ENCODE peak calls at places on chromosome 4, in nine cellular contexts. One of them, this sample, is unnamed.

GRCh38 chr4:101400096-101400495 is 52.8 kb upstream of the PPP3CA start:
- DNase-seq in dorsolateral prefrontal cortex: no peak
- DNase-seq in endothelial cell of umbilical vein: no peak
- DNase-seq in GM13977: no peak
- DNase-seq in AG10803: no peak
- DNase-seq in left lung: no peak
- DNase-seq in cardiac fibroblast: peak; percentile 10
- DNase-seq in fibroblast of mammary gland: peak; percentile 69
- DNase-seq in esophagus squamous epithelium: no peak
- DNase-seq in this sample: no peak

GRCh38 chr4:144583658-144584057 is 62.3 kb upstream of the HHIP start:
- DNase-seq in dorsolateral prefrontal cortex: no peak
- DNase-seq in endothelial cell of umbilical vein: peak; percentile 56
- DNase-seq in GM13977: no peak
- DNase-seq in AG10803: peak; percentile 41
- DNase-seq in left lung: no peak
- DNase-seq in cardiac fibroblast: peak; percentile 61
- DNase-seq in fibroblast of mammary gland: peak; percentile 70
- DNase-seq in esophagus squamous epithelium: no peak
- DNase-seq in this sample: no peak

GRCh38 chr4:71549516-71550160 is 210.8 kb downstream of the SLC4A4 start:
- DNase-seq in dorsolateral prefrontal cortex: no peak
- DNase-seq in endothelial cell of umbilical vein: no peak
- DNase-seq in GM13977: no peak
- DNase-seq in AG10803: no peak
- DNase-seq in left lung: no peak
- DNase-seq in cardiac fibroblast: peak; percentile 26
- DNase-seq in fibroblast of mammary gland: no peak
- DNase-seq in esophagus squamous epithelium: no peak
- DNase-seq in this sample: no peak

GRCh38 chr4:48227662-48228061 is 42.0 kb downstream of the TEC start:
- DNase-seq in dorsolateral prefrontal cortex: no peak
- DNase-seq in endothelial cell of umbilical vein: no peak
- DNase-seq in GM13977: no peak
- DNase-seq in AG10803: no peak
- DNase-seq in left lung: no peak
- DNase-seq in cardiac fibroblast: no peak
- DNase-seq in fibroblast of mammary gland: no peak
- DNase-seq in esophagus squamous epithelium: no peak
- DNase-seq in this sample: no peak

GRCh38 chr4:97587912-97588311 is 555.4 kb downstream of the STPG2 start:
- DNase-seq in dorsolateral prefrontal cortex: no peak
- DNase-seq in endothelial cell of umbilical vein: no peak
- DNase-seq in GM13977: no peak
- DNase-seq in AG10803: no peak
- DNase-seq in left lung: no peak
- DNase-seq in cardiac fibroblast: no peak
- DNase-seq in fibroblast of mammary gland: peak; percentile 67
- DNase-seq in esophagus squamous epithelium: no peak
- DNase-seq in this sample: no peak

GRCh38 chr4:174697164-174697563 is 131.9 kb downstream of the GLRA3 start:
- DNase-seq in dorsolateral prefrontal cortex: no peak
- DNase-seq in endothelial cell of umbilical vein: no peak
- DNase-seq in GM13977: no peak
- DNase-seq in AG10803: peak; percentile 83
- DNase-seq in left lung: no peak
- DNase-seq in cardiac fibroblast: peak; percentile 79
- DNase-seq in fibroblast of mammary gland: peak; percentile 77
- DNase-seq in esophagus squamous epithelium: no peak
- DNase-seq in this sample: no peak

GRCh38 chr4:31793907-31794306 is 1073.7 kb downstream of the PCDH7 start:
- DNase-seq in dorsolateral prefrontal cortex: no peak
- DNase-seq in endothelial cell of umbilical vein: no peak
- DNase-seq in GM13977: no peak
- DNase-seq in AG10803: no peak
- DNase-seq in left lung: no peak
- DNase-seq in cardiac fibroblast: peak; percentile 16
- DNase-seq in fibroblast of mammary gland: peak; percentile 1
- DNase-seq in esophagus squamous epithelium: no peak
- DNase-seq in this sample: no peak

GRCh38 chr4:119209077-119209476 is 3.4 kb upstream of the USP53 start:
- DNase-seq in dorsolateral prefrontal cortex: no peak
- DNase-seq in endothelial cell of umbilical vein: peak; percentile 83
- DNase-seq in GM13977: peak; percentile 41
- DNase-seq in AG10803: peak; percentile 91
- DNase-seq in left lung: no peak
- DNase-seq in cardiac fibroblast: peak; percentile 85
- DNase-seq in fibroblast of mammary gland: peak; percentile 99
- DNase-seq in esophagus squamous epithelium: no peak
- DNase-seq in this sample: peak; percentile 95

GRCh38 chr4:116015062-116015461 is 901.6 kb upstream of the NDST4 start:
- DNase-seq in dorsolateral prefrontal cortex: no peak
- DNase-seq in endothelial cell of umbilical vein: no peak
- DNase-seq in GM13977: no peak
- DNase-seq in AG10803: no peak
- DNase-seq in left lung: no peak
- DNase-seq in cardiac fibroblast: no peak
- DNase-seq in fibroblast of mammary gland: no peak
- DNase-seq in esophagus squamous epithelium: no peak
- DNase-seq in this sample: no peak

GRCh38 chr4:38058186-38058585 is 98.0 kb downstream of the PTTG2 start:
- DNase-seq in dorsolateral prefrontal cortex: no peak
- DNase-seq in endothelial cell of umbilical vein: no peak
- DNase-seq in GM13977: no peak
- DNase-seq in AG10803: no peak
- DNase-seq in left lung: no peak
- DNase-seq in cardiac fibroblast: no peak
- DNase-seq in fibroblast of mammary gland: no peak
- DNase-seq in esophagus squamous epithelium: no peak
- DNase-seq in this sample: no peak

DNA sequence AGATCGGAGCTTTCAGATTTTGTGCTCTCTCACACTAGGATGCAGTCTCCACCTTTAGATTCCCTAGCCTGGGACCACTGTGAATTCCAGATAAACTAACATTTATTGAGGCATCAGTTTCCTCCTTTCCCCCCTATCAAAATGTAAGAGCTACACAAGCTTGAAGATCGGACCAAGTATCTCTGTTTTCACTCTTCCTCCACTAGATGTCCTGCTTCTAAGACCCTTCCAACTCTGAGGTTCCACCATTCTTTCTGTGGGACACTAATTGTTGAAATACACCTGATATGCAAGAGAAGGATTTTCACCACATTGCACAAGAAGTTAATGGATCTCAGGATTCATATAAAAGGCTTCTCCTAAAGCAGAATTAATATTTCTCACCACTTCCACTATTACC is 43.0 kb upstream of the PHOX2B start:
- DNase-seq in dorsolateral prefrontal cortex: no peak
- DNase-seq in endothelial cell of umbilical vein: no peak
- DNase-seq in GM13977: no peak
- DNase-seq in AG10803: no peak
- DNase-seq in left lung: no peak
- DNase-seq in cardiac fibroblast: no peak
- DNase-seq in fibroblast of mammary gland: no peak
- DNase-seq in esophagus squamous epithelium: no peak
- DNase-seq in this sample: no peak
- TF ChIP-seq CTCF in dorsolateral prefrontal cortex: no peak
- TF ChIP-seq CTCF in endothelial cell of umbilical vein: no peak
- TF ChIP-seq CTCF in GM13977: no peak
- TF ChIP-seq CTCF in AG10803: no peak
- TF ChIP-seq CTCF in left lung: no peak
- TF ChIP-seq CTCF in cardiac fibroblast: no peak
- TF ChIP-seq CTCF in fibroblast of mammary gland: no peak
- TF ChIP-seq CTCF in esophagus squamous epithelium: no peak
- TF ChIP-seq CTCF in this sample: no peak

DNA sequence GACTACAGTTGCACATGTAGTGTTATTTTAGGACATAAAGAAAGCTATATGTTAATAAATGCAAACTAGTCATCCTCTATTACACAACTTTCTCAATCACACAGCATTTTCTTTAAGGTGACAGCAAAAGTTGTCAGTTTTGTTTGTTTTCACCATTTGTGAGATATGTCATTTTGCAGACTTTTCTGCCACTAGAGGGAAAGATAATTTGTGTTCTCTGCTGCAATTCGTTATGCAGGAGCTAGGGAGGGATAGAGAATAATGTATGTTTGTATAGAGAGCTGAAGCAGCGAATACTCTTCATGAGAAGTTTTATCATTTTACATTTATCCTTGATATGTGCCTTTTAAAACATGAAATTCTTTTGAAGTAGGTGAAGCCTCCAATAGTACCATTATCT is 670.6 kb upstream of the ATOH1 start:
- DNase-seq in dorsolateral prefrontal cortex: no peak
- DNase-seq in endothelial cell of umbilical vein: no peak
- DNase-seq in GM13977: no peak
- DNase-seq in AG10803: no peak
- DNase-seq in left lung: no peak
- DNase-seq in cardiac fibroblast: no peak
- DNase-seq in fibroblast of mammary gland: no peak
- DNase-seq in esophagus squamous epithelium: no peak
- DNase-seq in this sample: no peak
- TF ChIP-seq CTCF in dorsolateral prefrontal cortex: no peak
- TF ChIP-seq CTCF in endothelial cell of umbilical vein: no peak
- TF ChIP-seq CTCF in GM13977: peak; percentile 14
- TF ChIP-seq CTCF in AG10803: no peak
- TF ChIP-seq CTCF in left lung: no peak
- TF ChIP-seq CTCF in cardiac fibroblast: no peak
- TF ChIP-seq CTCF in fibroblast of mammary gland: no peak
- TF ChIP-seq CTCF in esophagus squamous epithelium: peak; percentile 30
- TF ChIP-seq CTCF in this sample: no peak

GRCh38 chr4:182876427-182876826 is 40.8 kb downstream of the DCTD start:
- DNase-seq in dorsolateral prefrontal cortex: no peak
- DNase-seq in endothelial cell of umbilical vein: no peak
- DNase-seq in GM13977: no peak
- DNase-seq in AG10803: no peak
- DNase-seq in left lung: no peak
- DNase-seq in cardiac fibroblast: no peak
- DNase-seq in fibroblast of mammary gland: no peak
- DNase-seq in esophagus squamous epithelium: no peak
- DNase-seq in this sample: no peak

GRCh38 chr4:182876006-182876405 is 41.2 kb downstream of the DCTD start:
- DNase-seq in dorsolateral prefrontal cortex: no peak
- DNase-seq in endothelial cell of umbilical vein: no peak
- DNase-seq in GM13977: no peak
- DNase-seq in AG10803: no peak
- DNase-seq in left lung: no peak
- DNase-seq in cardiac fibroblast: no peak
- DNase-seq in fibroblast of mammary gland: no peak
- DNase-seq in esophagus squamous epithelium: no peak
- DNase-seq in this sample: no peak

GRCh38 chr4:182878633-182879495 is 38.3 kb downstream of the DCTD start:
- DNase-seq in dorsolateral prefrontal cortex: no peak
- DNase-seq in endothelial cell of umbilical vein: no peak
- DNase-seq in GM13977: no peak
- DNase-seq in AG10803: no peak
- DNase-seq in left lung: no peak
- DNase-seq in cardiac fibroblast: no peak
- DNase-seq in fibroblast of mammary gland: no peak
- DNase-seq in esophagus squamous epithelium: no peak
- DNase-seq in this sample: no peak

GRCh38 chr4:182875471-182875870 is 41.7 kb downstream of the DCTD start:
- DNase-seq in dorsolateral prefrontal cortex: no peak
- DNase-seq in endothelial cell of umbilical vein: no peak
- DNase-seq in GM13977: no peak
- DNase-seq in AG10803: no peak
- DNase-seq in left lung: no peak
- DNase-seq in cardiac fibroblast: no peak
- DNase-seq in fibroblast of mammary gland: no peak
- DNase-seq in esophagus squamous epithelium: no peak
- DNase-seq in this sample: no peak

GRCh38 chr4:182877326-182877883 is 39.8 kb downstream of the DCTD start:
- DNase-seq in dorsolateral prefrontal cortex: no peak
- DNase-seq in endothelial cell of umbilical vein: no peak
- DNase-seq in GM13977: no peak
- DNase-seq in AG10803: no peak
- DNase-seq in left lung: no peak
- DNase-seq in cardiac fibroblast: no peak
- DNase-seq in fibroblast of mammary gland: no peak
- DNase-seq in esophagus squamous epithelium: no peak
- DNase-seq in this sample: no peak
- TF ChIP-seq CTCF in dorsolateral prefrontal cortex: no peak
- TF ChIP-seq CTCF in endothelial cell of umbilical vein: no peak
- TF ChIP-seq CTCF in GM13977: no peak
- TF ChIP-seq CTCF in AG10803: no peak
- TF ChIP-seq CTCF in left lung: no peak
- TF ChIP-seq CTCF in cardiac fibroblast: no peak
- TF ChIP-seq CTCF in fibroblast of mammary gland: no peak
- TF ChIP-seq CTCF in esophagus squamous epithelium: no peak
- TF ChIP-seq CTCF in this sample: no peak

DNA sequence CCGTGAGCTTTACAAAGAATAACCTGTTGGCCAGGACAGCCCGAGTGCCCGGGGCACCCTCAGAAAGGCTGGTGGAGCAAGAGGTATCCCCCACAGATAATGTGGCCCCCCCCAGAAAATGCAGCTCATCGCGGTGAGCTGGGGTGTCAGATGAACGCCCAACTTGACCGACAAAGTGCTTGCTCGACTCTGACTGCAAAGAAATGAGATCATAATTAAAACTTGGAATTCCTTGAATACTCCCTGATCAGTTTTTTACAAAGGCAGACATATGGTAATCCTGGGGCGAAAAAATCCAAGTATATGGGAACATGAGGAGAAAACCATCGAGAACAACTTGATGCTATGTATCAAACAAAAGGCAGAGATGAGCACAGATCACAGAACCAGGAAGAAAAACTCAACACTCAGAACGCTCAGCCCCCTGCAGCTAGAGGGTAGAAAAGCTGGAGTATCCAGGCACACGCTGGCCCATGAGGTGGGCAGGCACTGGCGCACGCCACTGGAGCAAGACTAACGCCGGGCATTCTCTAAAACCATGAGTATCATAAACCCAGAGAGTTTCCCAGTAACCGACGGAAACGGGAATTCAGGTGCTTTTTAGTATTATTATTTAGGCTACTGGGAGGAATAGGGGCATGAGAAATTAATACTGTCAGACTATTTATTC is 127.3 kb downstream of the AFAP1 start:
- DNase-seq in dorsolateral prefrontal cortex: no peak
- DNase-seq in endothelial cell of umbilical vein: no peak
- DNase-seq in GM13977: no peak
- DNase-seq in AG10803: peak; percentile 33
- DNase-seq in left lung: no peak
- DNase-seq in cardiac fibroblast: no peak
- DNase-seq in fibroblast of mammary gland: no peak
- DNase-seq in esophagus squamous epithelium: no peak
- DNase-seq in this sample: no peak
- TF ChIP-seq CTCF in dorsolateral prefrontal cortex: no peak
- TF ChIP-seq CTCF in endothelial cell of umbilical vein: no peak
- TF ChIP-seq CTCF in GM13977: no peak
- TF ChIP-seq CTCF in AG10803: no peak
- TF ChIP-seq CTCF in left lung: no peak
- TF ChIP-seq CTCF in cardiac fibroblast: no peak
- TF ChIP-seq CTCF in fibroblast of mammary gland: no peak
- TF ChIP-seq CTCF in esophagus squamous epithelium: no peak
- TF ChIP-seq CTCF in this sample: no peak

GRCh38 chr4:81031389-81032173 is 1.1 kb downstream of the BMP3 start:
- DNase-seq in dorsolateral prefrontal cortex: no peak
- DNase-seq in endothelial cell of umbilical vein: no peak
- DNase-seq in GM13977: no peak
- DNase-seq in AG10803: no peak
- DNase-seq in left lung: peak; percentile 33
- DNase-seq in cardiac fibroblast: no peak
- DNase-seq in fibroblast of mammary gland: no peak
- DNase-seq in esophagus squamous epithelium: no peak
- DNase-seq in this sample: no peak
- TF ChIP-seq CTCF in dorsolateral prefrontal cortex: no peak
- TF ChIP-seq CTCF in endothelial cell of umbilical vein: no peak
- TF ChIP-seq CTCF in GM13977: no peak
- TF ChIP-seq CTCF in AG10803: no peak
- TF ChIP-seq CTCF in left lung: no peak
- TF ChIP-seq CTCF in cardiac fibroblast: no peak
- TF ChIP-seq CTCF in fibroblast of mammary gland: no peak
- TF ChIP-seq CTCF in esophagus squamous epithelium: no peak
- TF ChIP-seq CTCF in this sample: no peak

This sample was measured in HFFc6.